ENCODE peak calls at places on chromosomes 1 and 21, in five cellular contexts. U, O, D, Y and L are unnamed samples.
A peak's percentile ranks its signal among the peaks of the same experiment; 100 is the strongest.

GRCh38 chr1:1489231-1489630 is 17.7 kb downstream of the ATAD3B start:
- DNase-seq in U (no peak), O (no peak), D (no peak), Y (no peak), L (no peak)

GRCh38 chr1:187226396-187226795 is 397.6 kb downstream of the PLA2G4A start:
- DNase-seq in U (no peak), O (no peak), D (no peak), Y (no peak), L (no peak)

GRCh38 chr1:39159224-39160036 is 45.1 kb upstream of the MACF1 start:
- DNase-seq in U (no peak), O (no peak), D (peak; percentile 69), Y (peak; percentile 44), L (no peak)

GRCh38 chr1:22729921-22730320 is 19.3 kb downstream of the EPHB2 start:
- DNase-seq in U (no peak), O (no peak), D (no peak), Y (no peak), L (no peak)

GRCh38 chr1:115351143-115351542 is 13.1 kb upstream of the NGF start:
- DNase-seq in U (no peak), O (no peak), D (no peak), Y (no peak), L (no peak)

GRCh38 chr21:45309069-45309521 is 21.4 kb upstream of the POFUT2 start:
- DNase-seq in U (no peak), O (no peak), D (no peak), Y (peak; percentile 63), L (no peak)

GRCh38 chr1:148308832-148309458 is 156.9 kb upstream of the NBPF11 start:
- DNase-seq in U (no peak), O (no peak), D (no peak), Y (no peak), L (no peak)

GRCh38 chr1:107782192-107782845 is 182.7 kb downstream of the VAV3 start:
- DNase-seq in U (peak; percentile 64), O (no peak), D (no peak), Y (peak; percentile 45), L (no peak)

GRCh38 chr1:206682111-206682510 is 2.6 kb upstream of the MAPKAPK2 start:
- DNase-seq in U (no peak), O (no peak), D (no peak), Y (no peak), L (no peak)

GRCh38 chr1:8847990-8848389 is 30.5 kb downstream of the ENO1 start:
- DNase-seq in U (no peak), O (no peak), D (no peak), Y (no peak), L (no peak)

GRCh38 chr1:26789953-26790352 is 2.2 kb downstream of the PIGV start:
- DNase-seq in U (no peak), O (no peak), D (no peak), Y (no peak), L (no peak)

GRCh38 chr1:68210027-68210426 is 22.3 kb downstream of the WLS start:
- DNase-seq in U (no peak), O (no peak), D (no peak), Y (no peak), L (no peak)

GRCh38 chr1:197017558-197018146 is 40.3 kb downstream of the CFHR5 start:
- DNase-seq in U (no peak), O (no peak), D (no peak), Y (no peak), L (no peak)

GRCh38 chr1:24483441-24483840 is 19.2 kb upstream of the RCAN3 start:
- DNase-seq in U (no peak), O (no peak), D (no peak), Y (no peak), L (no peak)

GRCh38 chr1:161200421-161200991 is 1.7 kb upstream of the ADAMTS4 start:
- DNase-seq in U (no peak), O (no peak), D (no peak), Y (no peak), L (no peak)

GRCh38 chr1:904271-904950 is 19.3 kb upstream of the SAMD11 start:
- DNase-seq in U (peak; percentile 73), O (peak; percentile 70), D (no peak), Y (peak; percentile 71), L (peak; percentile 96)

GRCh38 chr1:84481317-84481716 is 2.3 kb downstream of the RPF1 start:
- DNase-seq in U (no peak), O (no peak), D (no peak), Y (no peak), L (no peak)

GRCh38 chr1:111754964-111755320 is 759 bp upstream of the DDX20 start:
- DNase-seq in U (no peak), O (no peak), D (no peak), Y (peak; percentile 51), L (peak; percentile 81)

GRCh38 chr1:192477630-192478029 is 97.9 kb upstream of the RGS1 start:
- DNase-seq in U (no peak), O (no peak), D (no peak), Y (peak; percentile 68), L (no peak)